ENCODE peak calls at places on chromosome 9, in four cellular contexts. One of them, this sample, is unnamed.
A peak's percentile ranks its signal among the peaks of the same experiment; 100 is the strongest.

GRCh38 chr9:35516481-35516880 is 26.6 kb downstream of the RUSC2 start:
- DNase-seq in HepG2: no peak
- DNase-seq in K562: no peak
- DNase-seq in SK-N-SH: no peak
- DNase-seq in this sample: no peak

GRCh38 chr9:21778300-21778699 is 24.1 kb upstream of the MTAP start:
- DNase-seq in HepG2: no peak
- DNase-seq in SK-N-SH: no peak
- DNase-seq in K562: no peak
- DNase-seq in this sample: no peak

GRCh38 chr9:22257026-22257425 is 189.6 kb upstream of the DMRTA1 start:
- DNase-seq in SK-N-SH: no peak
- DNase-seq in K562: no peak
- DNase-seq in HepG2: no peak
- DNase-seq in this sample: no peak

GRCh38 chr9:22343218-22343611 is 103.4 kb upstream of the DMRTA1 start:
- DNase-seq in SK-N-SH: no peak
- DNase-seq in HepG2: no peak
- DNase-seq in K562: no peak
- DNase-seq in this sample: no peak

GRCh38 chr9:83431470-83432060 is 106.6 kb downstream of the FRMD3 start:
- DNase-seq in K562: no peak
- DNase-seq in SK-N-SH: no peak
- DNase-seq in HepG2: peak; percentile 64
- DNase-seq in this sample: no peak

GRCh38 chr9:107131108-107131799 is 151.8 kb upstream of the RAD23B start:
- DNase-seq in SK-N-SH: no peak
- DNase-seq in K562: no peak
- DNase-seq in HepG2: no peak
- DNase-seq in this sample: no peak

GRCh38 chr9:20988916-20989315 is 42.5 kb downstream of the HACD4 start:
- DNase-seq in SK-N-SH: no peak
- DNase-seq in K562: no peak
- DNase-seq in HepG2: no peak
- DNase-seq in this sample: no peak

GRCh38 chr9:116144038-116144437 is 9.6 kb upstream of the PAPPA start:
- DNase-seq in HepG2: no peak
- DNase-seq in K562: no peak
- DNase-seq in SK-N-SH: no peak
- DNase-seq in this sample: no peak

GRCh38 chr9:106862946-106863740 is at the start of gene ZNF462:
- DNase-seq in HepG2: no peak
- DNase-seq in K562: no peak
- DNase-seq in SK-N-SH: peak; percentile 59
- DNase-seq in this sample: peak; percentile 39

GRCh38 chr9:129336130-129336528 is 158.1 kb upstream of the IER5L start:
- DNase-seq in SK-N-SH: no peak
- DNase-seq in HepG2: no peak
- DNase-seq in K562: no peak
- DNase-seq in this sample: no peak
- TF ChIP-seq FOXJ3 in SK-N-SH: no peak
- TF ChIP-seq FOXJ3 in HepG2: no peak
- TF ChIP-seq FOXJ3 in K562: no peak
- TF ChIP-seq FOXJ3 in this sample: no peak

GRCh38 chr9:113921366-113921765 is 45.3 kb downstream of the ZNF618 start:
- DNase-seq in HepG2: no peak
- DNase-seq in SK-N-SH: no peak
- DNase-seq in K562: no peak
- DNase-seq in this sample: no peak

GRCh38 chr9:113919422-113919821 is 43.3 kb downstream of the ZNF618 start:
- DNase-seq in K562: no peak
- DNase-seq in HepG2: no peak
- DNase-seq in SK-N-SH: no peak
- DNase-seq in this sample: no peak

GRCh38 chr9:113920872-113921271 is 44.8 kb downstream of the ZNF618 start:
- DNase-seq in K562: no peak
- DNase-seq in SK-N-SH: no peak
- DNase-seq in HepG2: no peak
- DNase-seq in this sample: no peak

GRCh38 chr9:113919825-113920224 is 43.7 kb downstream of the ZNF618 start:
- DNase-seq in SK-N-SH: no peak
- DNase-seq in HepG2: no peak
- DNase-seq in K562: no peak
- DNase-seq in this sample: no peak

DNA sequence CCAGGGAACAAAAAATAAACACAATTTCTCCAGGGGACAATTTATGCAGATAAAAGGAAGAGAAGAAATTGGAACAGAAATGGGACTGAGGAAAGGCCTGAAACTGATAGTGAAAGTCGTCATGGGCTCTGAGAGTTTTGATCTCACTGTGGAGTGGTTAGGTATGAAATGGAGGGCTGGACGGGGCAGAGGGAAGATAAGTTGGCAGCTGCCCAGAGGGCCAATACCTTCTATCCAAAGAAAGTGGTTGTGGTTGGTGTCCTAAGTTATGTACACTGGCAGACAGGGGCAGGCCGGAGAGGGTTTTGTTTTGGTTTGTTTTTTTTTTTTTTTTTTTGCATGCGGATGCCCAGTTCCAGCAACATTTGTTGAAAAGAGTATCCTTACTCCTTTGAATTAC is 46.1 kb downstream of the ZNF618 start:
- DNase-seq in K562: no peak
- DNase-seq in SK-N-SH: no peak
- DNase-seq in HepG2: no peak
- DNase-seq in this sample: no peak
- TF ChIP-seq FOXJ3 in K562: no peak
- TF ChIP-seq FOXJ3 in SK-N-SH: no peak
- TF ChIP-seq FOXJ3 in HepG2: no peak
- TF ChIP-seq FOXJ3 in this sample: no peak

DNA sequence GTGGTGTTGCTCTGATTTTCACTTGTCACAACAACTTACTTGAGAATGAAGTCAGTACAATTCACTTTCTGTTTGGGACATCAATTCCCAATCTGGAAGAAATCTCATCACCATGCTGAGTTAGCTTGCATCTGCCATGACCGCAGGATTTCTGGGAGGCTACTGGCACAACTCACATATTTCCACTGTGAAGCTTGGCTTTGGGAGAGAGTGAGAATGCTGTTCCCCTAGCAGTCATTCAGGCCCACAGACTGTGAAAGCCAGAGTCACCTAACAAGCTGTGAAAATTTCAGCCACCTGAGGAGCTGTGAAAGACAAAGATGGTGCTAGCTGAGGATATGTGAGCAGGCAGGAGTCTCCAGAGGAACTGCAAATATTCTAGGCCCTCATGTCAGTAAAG is 365.2 kb upstream of the TUSC1 start:
- DNase-seq in SK-N-SH: no peak
- DNase-seq in K562: no peak
- DNase-seq in HepG2: no peak
- DNase-seq in this sample: no peak
- TF ChIP-seq FOXJ3 in SK-N-SH: no peak
- TF ChIP-seq FOXJ3 in K562: no peak
- TF ChIP-seq FOXJ3 in HepG2: no peak
- TF ChIP-seq FOXJ3 in this sample: no peak

GRCh38 chr9:127159949-127160610 is 37.6 kb upstream of the ANGPTL2 start:
- DNase-seq in SK-N-SH: no peak
- DNase-seq in K562: no peak
- DNase-seq in HepG2: no peak
- DNase-seq in this sample: no peak

GRCh38 chr9:127161081-127161621 is 38.7 kb upstream of the ANGPTL2 start:
- DNase-seq in K562: no peak
- DNase-seq in HepG2: no peak
- DNase-seq in SK-N-SH: no peak
- DNase-seq in this sample: no peak

GRCh38 chr9:127163409-127163808 is 41.0 kb upstream of the ANGPTL2 start:
- DNase-seq in K562: no peak
- DNase-seq in SK-N-SH: no peak
- DNase-seq in HepG2: peak; percentile 30
- DNase-seq in this sample: no peak

GRCh38 chr9:127162567-127163365 is 40.3 kb upstream of the ANGPTL2 start:
- DNase-seq in SK-N-SH: no peak
- DNase-seq in K562: no peak
- DNase-seq in HepG2: no peak
- DNase-seq in this sample: no peak

DNA sequence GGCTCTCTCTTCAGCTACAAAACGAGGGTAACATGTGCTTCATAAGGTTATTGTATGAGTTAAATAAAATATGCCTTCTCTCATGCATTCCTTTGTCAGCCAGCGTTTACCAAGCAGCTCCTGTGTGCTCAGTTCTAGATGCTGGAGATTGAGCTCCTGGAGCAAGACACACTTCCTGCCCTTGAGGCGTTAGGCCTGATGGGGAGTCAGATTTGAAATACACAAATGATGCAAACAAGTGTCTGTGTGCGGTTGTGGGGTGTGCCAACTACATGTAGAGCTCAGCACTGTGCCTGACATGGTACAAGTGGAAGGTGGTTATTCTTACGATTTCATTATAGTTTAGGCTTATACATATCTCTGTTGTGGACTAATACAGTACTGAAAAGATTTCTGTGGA is 39.6 kb upstream of the ANGPTL2 start:
- DNase-seq in SK-N-SH: no peak
- DNase-seq in K562: no peak
- DNase-seq in HepG2: no peak
- DNase-seq in this sample: no peak
- TF ChIP-seq FOXJ3 in SK-N-SH: no peak
- TF ChIP-seq FOXJ3 in K562: no peak
- TF ChIP-seq FOXJ3 in HepG2: no peak
- TF ChIP-seq FOXJ3 in this sample: no peak

GRCh38 chr9:118170032-118170955 is 466.1 kb downstream of the TLR4 start:
- DNase-seq in SK-N-SH: peak; percentile 57
- DNase-seq in HepG2: peak; percentile 7
- DNase-seq in K562: no peak
- DNase-seq in this sample: peak; percentile 66
- TF ChIP-seq FOXJ3 in SK-N-SH: no peak
- TF ChIP-seq FOXJ3 in HepG2: no peak
- TF ChIP-seq FOXJ3 in K562: no peak
- TF ChIP-seq FOXJ3 in this sample: no peak

DNA sequence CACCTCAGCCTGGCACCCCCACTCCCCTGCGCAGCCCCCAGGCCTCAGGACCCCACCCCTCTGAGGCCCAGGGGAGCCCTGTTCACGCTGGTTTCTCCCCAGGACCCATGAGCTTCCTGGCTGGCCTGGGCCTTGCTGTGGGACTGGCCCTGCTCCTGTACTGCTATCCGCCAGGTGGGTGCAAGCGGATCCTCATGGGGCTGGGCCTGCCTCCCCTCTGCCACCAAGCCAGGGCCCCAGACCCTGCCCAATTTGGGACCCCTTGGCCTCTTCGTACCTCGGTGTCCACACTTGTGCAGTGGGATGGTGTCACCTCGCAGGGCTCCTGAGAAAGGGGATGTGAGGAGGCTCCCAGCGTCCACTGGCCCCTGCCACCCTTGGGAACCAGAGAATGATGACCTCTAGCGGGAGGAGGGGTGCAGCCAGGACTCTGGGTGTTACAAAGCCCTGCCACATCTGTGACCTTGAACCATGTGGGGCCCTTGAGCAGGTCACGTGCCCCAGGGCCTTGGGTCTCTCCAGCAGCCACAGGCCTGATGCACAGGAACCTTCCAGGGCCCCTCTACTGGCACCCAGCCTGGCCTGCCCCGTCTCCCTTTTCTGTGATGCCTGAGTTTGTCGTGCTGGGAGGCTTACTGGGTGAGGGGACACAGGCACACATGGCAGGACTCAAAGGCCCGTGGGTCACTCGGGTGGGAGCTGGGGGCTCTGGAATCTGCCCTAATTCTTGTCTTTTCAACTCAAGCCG is 16.3 kb downstream of the CARD19 start:
- DNase-seq in HepG2: peak; percentile 87
- DNase-seq in K562: no peak
- DNase-seq in SK-N-SH: no peak
- DNase-seq in this sample: no peak
- TF ChIP-seq FOXJ3 in HepG2: no peak
- TF ChIP-seq FOXJ3 in K562: no peak
- TF ChIP-seq FOXJ3 in SK-N-SH: no peak
- TF ChIP-seq FOXJ3 in this sample: no peak

DNA sequence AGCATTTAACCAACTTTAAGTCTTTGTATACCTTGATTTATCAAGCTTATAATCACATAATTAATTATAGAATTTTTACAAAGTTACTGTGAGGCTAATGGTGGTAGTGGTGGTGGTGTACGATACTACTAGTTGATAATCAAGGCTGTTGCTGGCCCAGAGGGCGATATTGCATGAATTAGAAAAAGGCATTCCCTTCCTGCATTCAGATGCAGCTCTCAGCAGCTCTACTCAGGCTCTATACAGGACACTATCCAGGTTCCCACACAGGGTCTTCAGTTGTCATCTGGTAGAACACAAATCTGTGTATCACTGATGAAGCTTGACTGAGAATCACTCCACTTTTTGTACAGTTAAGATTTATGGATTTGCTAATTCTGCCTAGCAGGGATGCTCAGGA is 562.8 kb upstream of the C9orf72 start:
- DNase-seq in HepG2: no peak
- DNase-seq in SK-N-SH: no peak
- DNase-seq in K562: no peak
- DNase-seq in this sample: no peak
- TF ChIP-seq FOXJ3 in HepG2: no peak
- TF ChIP-seq FOXJ3 in SK-N-SH: no peak
- TF ChIP-seq FOXJ3 in K562: no peak
- TF ChIP-seq FOXJ3 in this sample: no peak

GRCh38 chr9:29285818-29286217 is 1712.5 kb upstream of the C9orf72 start:
- DNase-seq in K562: no peak
- DNase-seq in SK-N-SH: no peak
- DNase-seq in HepG2: no peak
- DNase-seq in this sample: no peak
- TF ChIP-seq FOXJ3 in K562: no peak
- TF ChIP-seq FOXJ3 in SK-N-SH: no peak
- TF ChIP-seq FOXJ3 in HepG2: no peak
- TF ChIP-seq FOXJ3 in this sample: no peak

This sample was measured in WTC11.